ENCODE peak calls at places on chromosome 3, in six cellular contexts. D, K, W, N, L and V are unnamed samples.

GRCh38 chr3:36444909-36445308 is 64.6 kb downstream of the STAC start:
- DNase-seq in N (no peak), D (no peak), L (no peak), K (no peak), W (no peak), V (no peak)

GRCh38 chr3:142276780-142277179 is 51.4 kb upstream of the GK5 start:
- DNase-seq in D (no peak), N (no peak), L (no peak), W (no peak), K (no peak), V (no peak)

GRCh38 chr3:185009650-185010049 is 143.2 kb downstream of the C3orf70 start:
- DNase-seq in W (no peak), N (no peak), D (no peak), L (no peak), K (no peak), V (no peak)

GRCh38 chr3:43004282-43004681 is 25.2 kb downstream of the GASK1A start:
- DNase-seq in L (no peak), D (no peak), K (no peak), N (no peak), W (no peak), V (no peak)

GRCh38 chr3:162034368-162034767 is 537.8 kb downstream of the OTOL1 start:
- DNase-seq in N (no peak), W (no peak), K (no peak), L (no peak), D (no peak), V (no peak)

GRCh38 chr3:58696093-58696492 is 29.5 kb upstream of the FAM3D start:
- DNase-seq in L (no peak), K (no peak), N (no peak), W (peak), D (no peak), V (no peak)

GRCh38 chr3:13133471-13133981 is 60.3 kb upstream of the IQSEC1 start:
- DNase-seq in K (no peak), N (no peak), W (no peak), L (no peak), D (no peak), V (no peak)

GRCh38 chr3:7001370-7001769 is 140.5 kb downstream of the GRM7 start:
- DNase-seq in L (no peak), D (no peak), K (no peak), W (no peak), N (no peak), V (no peak)

GRCh38 chr3:143901105-143901504 is 52.8 kb upstream of the SLC9A9 start:
- DNase-seq in L (no peak), N (no peak), K (no peak), W (no peak), D (no peak), V (no peak)

GRCh38 chr3:88828466-88828865 is 279.0 kb upstream of the EPHA3 start:
- DNase-seq in D (no peak), W (no peak), L (no peak), K (no peak), N (no peak), V (no peak)

GRCh38 chr3:33032937-33033336 is 64.0 kb downstream of the GLB1 start:
- DNase-seq in K (no peak), D (no peak), W (no peak), N (no peak), L (no peak), V (no peak)

GRCh38 chr3:113166719-113167492 is 44.5 kb upstream of the BOC start:
- DNase-seq in L (no peak), W (peak), D (peak), N (no peak), K (peak), V (peak)

GRCh38 chr3:13019706-13020105 is 53.5 kb downstream of the IQSEC1 start:
- DNase-seq in N (no peak), W (no peak), K (no peak), L (no peak), D (no peak), V (no peak)

GRCh38 chr3:47010050-47010712 is 30.7 kb downstream of the NBEAL2 start:
- DNase-seq in K (no peak), W (no peak), D (peak), N (no peak), L (no peak), V (no peak)

GRCh38 chr3:158918008-158918407 is 116.2 kb downstream of the MFSD1 start:
- DNase-seq in D (no peak), N (no peak), W (no peak), K (peak), L (no peak), V (no peak)

GRCh38 chr3:184506579-184506978 is 55.0 kb upstream of the EPHB3 start:
- DNase-seq in L (no peak), D (no peak), K (no peak), W (no peak), N (no peak), V (no peak)

GRCh38 chr3:100093826-100094225 is 20.5 kb downstream of the FILIP1L start:
- DNase-seq in K (no peak), N (no peak), W (no peak), D (no peak), L (no peak), V (no peak)

GRCh38 chr3:16378920-16379319 is 113.9 kb downstream of the OXNAD1 start:
- DNase-seq in N (no peak), W (no peak), L (no peak), D (no peak), K (no peak), V (no peak)

GRCh38 chr3:168165390-168166269 is 69.9 kb upstream of the GOLIM4 start:
- DNase-seq in N (no peak), L (peak), D (peak), K (peak), W (peak), V (no peak)

GRCh38 chr3:156151824-156152428 is 31.5 kb downstream of the KCNAB1 start:
- DNase-seq in K (peak), N (peak), D (peak), L (peak), W (peak), V (peak)

GRCh38 chr3:94024385-94024784 is 4.0 kb downstream of the STX19 start:
- DNase-seq in W (no peak), D (no peak), L (no peak), N (no peak), K (no peak), V (no peak)

GRCh38 chr3:128326051-128326823 is 140.5 kb downstream of the DNAJB8 start:
- DNase-seq in N (no peak), L (no peak), W (no peak), K (peak), D (no peak), V (no peak)

GRCh38 chr3:143751643-143752178 is 96.6 kb downstream of the SLC9A9 start:
- DNase-seq in N (peak), L (no peak), K (no peak), W (no peak), D (no peak), V (no peak)

GRCh38 chr3:196985954-196986885 is 17.6 kb upstream of the PIGZ start:
- DNase-seq in L (no peak), K (no peak), W (no peak), D (no peak), N (no peak), V (no peak)

GRCh38 chr3:102353804-102354203 is 81.0 kb upstream of the ZPLD1 start:
- DNase-seq in N (no peak), L (no peak), D (no peak), K (no peak), W (no peak), V (no peak)
- H3K27ac ChIP-seq in N (no peak), L (no peak), D (no peak), K (no peak), W (no peak), V (no peak)

GRCh38 chr3:49719214-49719884 is at the start of gene AMIGO3:
- DNase-seq in K (peak), D (peak), N (peak), L (peak), W (peak), V (peak)
- H3K27ac ChIP-seq in K (peak), D (no peak), N (peak), L (peak), W (peak), V (no peak)

GRCh38 chr3:70110066-70110465 is 110.5 kb downstream of the SAMMSON start:
- DNase-seq in K (no peak), N (no peak), D (no peak), W (no peak), L (no peak), V (no peak)
- H3K27ac ChIP-seq in K (no peak), N (no peak), D (no peak), W (no peak), L (no peak), V (peak)

GRCh38 chr3:54756330-54756731 is 171.5 kb downstream of the LRTM1 start:
- DNase-seq in D (no peak), N (no peak), W (no peak), K (no peak), L (no peak), V (no peak)
- H3K27ac ChIP-seq in D (no peak), N (no peak), W (no peak), K (no peak), L (no peak), V (no peak)